ENCODE peak calls at places on chromosomes 4 and X, in nine cellular contexts. E is right lobe of liver, G is tibial artery, R is activated T-helper 1 cell treated with Interleukin-2 at 50 U/mL for 16 hours, T is AG09309, O is mesendoderm, S is Caco-2, I is AG20443, W is colonic mucosa. K is an unnamed sample.

GRCh38 chr4:185040523-185040922 is 22.2 kb downstream of the HELT start:
- DNase-seq in E (no peak), G (no peak), R (no peak), T (no peak), O (peak), S (no peak), I (no peak), W (no peak), K (no peak)

GRCh38 chr4:40675166-40675565 is 45.5 kb upstream of the RBM47 start:
- DNase-seq in E (no peak), G (no peak), R (no peak), T (no peak), O (no peak), S (no peak), I (no peak), W (no peak), K (peak)

GRCh38 chrX:3295731-3296130 is 50.7 kb downstream of the MXRA5 start:
- DNase-seq in E (no peak), G (no peak), R (no peak), T (no peak), O (peak), S (peak), I (no peak), W (peak), K (peak)

GRCh38 chr4:76384052-76384451 is 36.9 kb downstream of the CCDC158 start:
- DNase-seq in E (no peak), G (no peak), R (no peak), T (no peak), O (peak), S (no peak), I (no peak), W (no peak), K (peak)

GRCh38 chr4:26288308-26288982 is 32.4 kb upstream of the RBPJ start:
- DNase-seq in E (no peak), G (no peak), R (no peak), T (peak), O (no peak), S (no peak), I (peak), W (no peak), K (peak)

GRCh38 chr4:128653514-128654420 is 155.7 kb upstream of the JADE1 start:
- DNase-seq in E (no peak), G (no peak), R (no peak), T (no peak), O (peak), S (peak), I (peak), W (peak), K (peak)

GRCh38 chrX:153727108-153727931 is 2.7 kb downstream of the ABCD1 start:
- DNase-seq in E (peak), G (peak), R (no peak), T (no peak), O (peak), S (no peak), I (peak), W (peak), K (no peak)

GRCh38 chr4:19736968-19737756 is 514.5 kb upstream of the SLIT2 start:
- DNase-seq in E (no peak), G (no peak), R (no peak), T (no peak), O (no peak), S (no peak), I (no peak), W (no peak), K (no peak)

GRCh38 chr4:173485164-173485563 is 44.9 kb downstream of the HAND2 start:
- DNase-seq in E (no peak), G (no peak), R (no peak), T (no peak), O (peak), S (no peak), I (no peak), W (no peak), K (no peak)

GRCh38 chr4:111499291-111499690 is 646.0 kb upstream of the FAM241A start:
- DNase-seq in E (no peak), G (no peak), R (no peak), T (no peak), O (no peak), S (no peak), I (no peak), W (no peak), K (no peak)

GRCh38 chr4:121653214-121653613 is 43.6 kb downstream of the ANXA5 start:
- DNase-seq in E (no peak), G (no peak), R (no peak), T (no peak), O (no peak), S (no peak), I (no peak), W (no peak), K (no peak)

GRCh38 chr4:114249561-114250356 is 270.3 kb upstream of the ARSJ start:
- DNase-seq in E (no peak), G (no peak), R (no peak), T (no peak), O (no peak), S (no peak), I (no peak), W (no peak), K (no peak)

GRCh38 chr4:101833455-101833854 is 42.9 kb downstream of the BANK1 start:
- DNase-seq in E (no peak), G (no peak), R (no peak), T (no peak), O (no peak), S (no peak), I (no peak), W (no peak), K (no peak)

GRCh38 chr4:124018383-124019317 is 622.1 kb downstream of the SPRY1 start:
- DNase-seq in E (peak), G (peak), R (no peak), T (no peak), O (peak), S (peak), I (peak), W (no peak), K (peak)

K was measured in trophoblast cell.